ENCODE peak calls at places on chromosomes 4 and X, in six cellular contexts. G is stimulated activated CD8-positive, alpha-beta memory T cell treated with anti-CD3 and anti-CD28 coated beads, Interleukin-7, amount 100 ng/mL, for 24 hours; C is activated naive CD4-positive, alpha-beta T cell; U is NCI-H345; M is renal cortical epithelial cell; R is RPMI7951. Z is an unnamed sample.

GRCh38 chrX:19544693-19545305 is 29.5 kb upstream of the MAP3K15 start:
- DNase-seq in U (peak; percentile 46), G (no peak), M (peak; percentile 51), R (peak; percentile 56), C (no peak), Z (peak; percentile 42)

GRCh38 chr4:74444891-74445642 is at the start of gene AREG:
- DNase-seq in C (peak; percentile 77), R (peak; percentile 68), U (peak; percentile 49), M (peak; percentile 47), G (peak; percentile 68), Z (peak; percentile 0)

GRCh38 chr4:3765271-3766206 is 646 bp upstream of the ADRA2C start:
- DNase-seq in C (no peak), M (no peak), R (peak; percentile 13), U (peak; percentile 55), G (no peak), Z (no peak)

GRCh38 chr4:140947507-140947906 is 185.8 kb downstream of the RNF150 start:
- DNase-seq in C (no peak), M (no peak), G (no peak), R (peak; percentile 39), U (no peak), Z (no peak)

GRCh38 chrX:50111762-50112161 is 89.0 kb downstream of the AKAP4 start:
- DNase-seq in U (no peak), C (no peak), G (no peak), R (no peak), M (peak; percentile 56), Z (no peak)

GRCh38 chr4:88284378-88285234 is at the start of gene PPM1K:
- DNase-seq in M (peak; percentile 94), G (peak; percentile 98), U (peak; percentile 97), C (peak; percentile 99), R (peak; percentile 98), Z (peak; percentile 85)

GRCh38 chrX:10615931-10616780 is 4.2 kb downstream of the MID1 start:
- DNase-seq in R (peak; percentile 63), G (no peak), C (no peak), M (peak; percentile 68), U (peak; percentile 10), Z (peak; percentile 30)

GRCh38 chrX:123215397-123216089 is 31.5 kb downstream of the GRIA3 start:
- DNase-seq in C (no peak), R (no peak), M (no peak), U (no peak), G (no peak), Z (no peak)

GRCh38 chr4:8672486-8672885 is 79.9 kb downstream of the CPZ start:
- DNase-seq in M (no peak), U (no peak), R (no peak), C (no peak), G (no peak), Z (no peak)

GRCh38 chr4:121697626-121698025 is 846 bp upstream of the ANXA5 start:
- DNase-seq in U (no peak), M (no peak), R (no peak), C (no peak), G (no peak), Z (no peak)

GRCh38 chr4:156190606-156191005 is 236.9 kb upstream of the CTSO start:
- DNase-seq in U (no peak), M (peak; percentile 43), R (peak; percentile 25), C (no peak), G (no peak), Z (peak; percentile 6)